ENCODE peak calls at places on chromosomes 3 and 15, in seven cellular contexts. S is ovary, C is upper lobe of left lung, X is trophoblast cell, N is lower leg skin, G is hepatocyte, T is right lobe of liver. I is an unnamed sample.

GRCh38 chr3:153809097-153809496 is 312.1 kb upstream of the ARHGEF26 start:
- DNase-seq in T (no peak), X (no peak), N (no peak), S (no peak), C (no peak), G (no peak), I (no peak)

GRCh38 chr3:100136921-100137320 is 22.6 kb upstream of the FILIP1L start:
- DNase-seq in N (no peak), C (no peak), G (no peak), T (no peak), X (no peak), S (no peak), I (no peak)

GRCh38 chr15:73792429-73792828 is 39.3 kb upstream of the INSYN1 start:
- DNase-seq in S (no peak), X (no peak), G (no peak), N (no peak), T (no peak), C (no peak), I (no peak)

GRCh38 chr3:151964768-151965167 is 91.3 kb downstream of the SUCNR1 start:
- DNase-seq in G (no peak), S (no peak), X (no peak), N (no peak), T (no peak), C (no peak), I (no peak)

GRCh38 chr15:48855501-48856440 is 22.2 kb upstream of the EID1 start:
- DNase-seq in N (no peak), T (no peak), C (no peak), G (peak; percentile 49), S (no peak), X (peak; percentile 77), I (peak; percentile 23)

GRCh38 chr3:42689421-42690014 is 4.2 kb downstream of the KLHL40 start:
- DNase-seq in X (no peak), C (no peak), N (peak; percentile 79), S (no peak), T (no peak), G (no peak), I (no peak)

GRCh38 chr3:128366136-128366535 is 100.6 kb downstream of the DNAJB8 start:
- DNase-seq in N (no peak), X (peak; percentile 21), G (no peak), S (no peak), T (no peak), C (peak; percentile 16), I (no peak)

GRCh38 chr3:16813336-16813735 is 71.4 kb upstream of the PLCL2 start:
- DNase-seq in G (no peak), S (no peak), T (no peak), X (no peak), N (no peak), C (no peak), I (no peak)

GRCh38 chr3:29313074-29313473 is 32.2 kb downstream of the RBMS3 start:
- DNase-seq in C (no peak), X (no peak), T (no peak), N (no peak), G (no peak), S (no peak), I (no peak)

GRCh38 chr15:62050118-62050517 is 10.1 kb downstream of the VPS13C start:
- DNase-seq in C (no peak), N (no peak), S (no peak), X (no peak), G (no peak), T (no peak), I (no peak)

GRCh38 chr15:62047278-62047847 is 12.9 kb downstream of the VPS13C start:
- DNase-seq in N (no peak), C (no peak), S (no peak), G (no peak), T (no peak), X (no peak), I (no peak)

GRCh38 chr15:62051166-62051565 is 9.1 kb downstream of the VPS13C start:
- DNase-seq in T (no peak), N (no peak), X (no peak), S (no peak), C (no peak), G (no peak), I (no peak)

DNA sequence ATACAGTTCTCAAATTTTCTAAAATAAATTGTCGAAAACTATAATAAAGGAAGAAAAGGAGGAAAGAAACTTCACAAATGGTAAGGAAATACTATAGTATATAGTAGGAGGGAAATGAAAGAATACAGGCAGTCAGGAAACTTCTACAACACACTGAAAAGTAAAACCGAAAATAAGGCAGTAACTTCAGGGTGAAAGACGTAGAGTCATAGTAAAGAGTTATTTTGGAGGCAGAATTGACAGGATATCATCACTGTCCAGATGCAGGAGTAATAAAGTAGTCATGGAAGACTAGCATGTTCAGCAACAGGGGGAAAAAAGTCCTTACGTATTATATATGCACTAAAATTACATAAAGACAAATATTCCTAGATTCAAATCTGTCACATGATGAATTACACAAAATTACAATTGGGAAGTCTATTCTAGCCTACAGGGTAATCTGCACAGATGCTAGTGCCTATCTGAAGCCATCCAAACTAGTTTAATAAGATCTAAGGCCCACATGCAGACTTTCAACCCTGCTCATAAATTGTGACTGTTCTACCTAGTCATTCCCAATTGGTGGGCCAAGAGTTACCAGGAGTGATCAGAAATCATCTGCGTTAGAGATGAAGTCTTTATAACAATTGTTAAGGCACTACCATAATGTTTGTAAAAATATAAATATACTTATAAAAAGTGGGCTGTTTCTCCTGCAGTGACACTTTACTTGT is 14.0 kb downstream of the VPS13C start:
- DNase-seq in X (no peak), N (no peak), G (no peak), T (no peak), S (no peak), C (no peak), I (no peak)
- H3K4me3 ChIP-seq in X (no peak overlapping the region), N (no peak overlapping the region), G (no peak overlapping the region), T (no peak overlapping the region), S (no peak overlapping the region), C (no peak overlapping the region), I (no peak overlapping the region)

GRCh38 chr3:52314495-52314894 is 1.6 kb upstream of the DNAH1 start:
- DNase-seq in X (no peak), S (no peak), N (no peak), G (no peak), T (no peak), C (no peak), I (no peak)

GRCh38 chr3:52317178-52317577 is 1.1 kb downstream of the DNAH1 start:
- DNase-seq in X (no peak), S (no peak), N (no peak), C (peak; percentile 64), G (no peak), T (no peak), I (no peak)

GRCh38 chr3:52315006-52315405 is 1.1 kb upstream of the DNAH1 start:
- DNase-seq in C (no peak), S (no peak), T (no peak), G (no peak), N (no peak), X (no peak), I (no peak)

GRCh38 chr3:52317601-52318000 is 1.5 kb downstream of the DNAH1 start:
- DNase-seq in N (no peak), G (peak; percentile 84), C (peak; percentile 94), X (peak; percentile 83), S (peak; percentile 72), T (peak; percentile 51), I (no peak)

DNA sequence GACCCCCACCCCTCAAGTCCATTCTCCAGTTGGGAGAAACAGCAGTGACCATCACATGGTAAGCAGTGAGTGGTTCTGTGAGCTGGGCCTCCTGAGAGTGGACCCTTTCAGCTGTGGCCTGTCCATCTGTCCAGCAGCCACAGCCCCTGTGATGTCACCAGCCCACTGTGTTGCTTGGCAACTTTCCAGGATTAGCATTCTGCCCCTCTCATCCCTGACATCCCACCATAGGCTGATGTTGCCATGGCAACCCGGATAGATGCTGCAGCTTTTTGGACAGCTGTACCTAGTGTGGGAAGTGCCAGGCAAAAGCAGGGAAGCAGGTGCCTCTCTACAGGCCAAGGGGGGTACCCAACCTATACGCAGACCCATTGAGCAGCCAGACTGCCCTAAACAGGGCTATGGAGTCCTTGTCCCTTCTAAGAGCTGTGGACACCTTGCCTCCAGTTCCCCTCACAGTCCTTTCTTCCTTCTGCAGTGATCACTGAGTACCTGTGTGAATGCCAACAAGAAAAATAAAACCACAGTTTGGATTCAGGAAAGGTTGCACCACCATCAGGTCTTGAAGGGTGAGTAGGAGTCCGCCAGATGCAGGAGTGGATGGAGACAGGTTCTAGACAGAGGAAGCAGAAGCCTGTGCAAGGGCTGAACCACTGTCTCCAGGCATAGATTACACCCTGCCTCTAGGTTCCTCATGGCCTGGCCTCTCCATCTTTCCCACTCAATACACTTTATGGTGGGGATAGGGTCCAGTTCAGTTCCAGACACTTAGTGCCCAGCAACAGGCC is at the start of gene DNAH1:
- DNase-seq in S (no peak), G (no peak), C (no peak), X (no peak), T (no peak), N (no peak), I (no peak)
- H3K4me3 ChIP-seq in S (no peak within 1 kb of the TSS), G (no peak within 1 kb of the TSS), C (peak within 1 kb of the TSS; percentile 29), X (no peak within 1 kb of the TSS), T (no peak within 1 kb of the TSS), N (no peak within 1 kb of the TSS), I (no peak within 1 kb of the TSS)

DNA sequence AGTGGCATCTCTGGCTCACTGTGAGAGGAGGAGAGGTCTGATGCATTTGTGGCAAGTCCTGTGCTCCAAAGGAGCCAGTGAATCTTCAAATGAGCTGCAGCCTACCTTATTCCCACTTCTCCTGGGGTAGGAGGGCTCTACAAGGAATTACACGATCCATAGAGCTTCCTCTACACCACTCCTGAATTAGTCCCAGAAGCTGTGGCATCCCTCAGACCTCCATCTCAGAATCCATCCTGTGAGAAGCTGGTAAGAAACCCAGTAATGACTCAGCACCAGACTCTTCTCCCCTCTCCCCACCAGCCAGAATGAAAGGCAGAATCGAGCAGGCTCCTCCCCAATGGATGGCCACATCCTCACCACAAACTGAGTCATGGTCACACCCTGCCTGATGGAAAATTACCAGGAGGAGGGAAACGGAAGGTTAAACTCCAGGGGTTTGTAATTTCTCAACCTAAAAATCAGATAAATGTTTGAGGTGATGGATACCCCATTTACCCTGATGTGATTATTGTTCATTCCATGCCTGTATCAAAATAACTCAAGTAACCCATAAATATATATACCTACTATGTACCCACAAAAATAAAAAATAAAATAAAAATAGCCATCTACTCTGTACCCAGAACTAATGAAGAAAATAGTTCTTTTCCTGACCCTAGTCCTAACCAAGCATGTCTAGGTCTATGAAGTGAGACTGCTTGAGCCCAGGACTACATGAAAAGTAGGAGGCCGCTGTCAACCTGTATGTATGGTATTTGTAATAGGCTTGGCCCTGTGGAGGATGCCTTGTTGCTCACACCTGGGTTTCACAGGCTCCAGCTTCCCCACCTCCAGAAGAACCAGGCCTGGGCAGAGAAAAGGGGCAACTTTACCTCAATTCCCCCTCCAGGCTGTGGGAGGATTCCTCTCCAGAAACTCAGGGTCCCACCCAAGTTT is 6.6 kb upstream of the PKM start:
- DNase-seq in G (peak; percentile 80), T (no peak), C (no peak), N (peak; percentile 94), X (peak; percentile 81), S (peak; percentile 40), I (peak; percentile 94)
- H3K4me3 ChIP-seq in G (no peak overlapping the region), T (no peak overlapping the region), C (no peak overlapping the region), N (no peak overlapping the region), X (no peak overlapping the region), S (no peak overlapping the region), I (peak overlapping the region; percentile 58)

GRCh38 chr3:187012609-187013051 is 82.3 kb downstream of the ST6GAL1 start:
- DNase-seq in N (no peak), T (peak; percentile 60), C (no peak), X (no peak), G (no peak), S (no peak), I (no peak)
- H3K4me3 ChIP-seq in N (no peak overlapping the region), T (no peak overlapping the region), C (no peak overlapping the region), X (no peak overlapping the region), G (no peak overlapping the region), S (no peak overlapping the region), I (no peak overlapping the region)

I was measured in AG04449.